ENCODE peak calls at places on chromosomes 5 and 9, in seven cellular contexts. Q, T, F, U, M, E and C are unnamed samples. For H3K9me3, the result is how much of the 10 kb centered on the place peaks cover.

GRCh38 chr5:6399978-6400910 is 21.9 kb upstream of the MED10 start:
- DNase-seq in Q (no peak), T (no peak), F (no peak), U (no peak), M (no peak), E (no peak), C (no peak)

GRCh38 chr9:116706310-116707290 is 19.5 kb downstream of the TRIM32 start:
- DNase-seq in Q (no peak), T (no peak), F (no peak), U (no peak), M (no peak), E (no peak), C (no peak)

GRCh38 chr9:100277166-100277979 is 75.4 kb downstream of the TEX10 start:
- DNase-seq in Q (no peak), T (no peak), F (no peak), U (no peak), M (no peak), E (no peak), C (no peak)

GRCh38 chr5:106376522-106376921 is 1294.2 kb downstream of the EFNA5 start:
- DNase-seq in Q (no peak), T (no peak), F (no peak), U (no peak), M (no peak), E (no peak), C (no peak)

GRCh38 chr5:83003791-83004190 is 73.4 kb downstream of the TMEM167A start:
- DNase-seq in Q (no peak), T (no peak), F (no peak), U (no peak), M (no peak), E (no peak), C (no peak)

GRCh38 chr9:131398204-131398603 is 4.3 kb downstream of the PRRC2B start:
- DNase-seq in Q (no peak), T (no peak), F (peak), U (peak), M (no peak), E (no peak), C (peak)

GRCh38 chr5:989961-990530 is 18.6 kb upstream of the NKD2 start:
- DNase-seq in Q (peak), T (no peak), F (no peak), U (no peak), M (peak), E (peak), C (no peak)

GRCh38 chr9:3794005-3794404 is 268.2 kb upstream of the RFX3 start:
- DNase-seq in Q (no peak), T (no peak), F (no peak), U (no peak), M (no peak), E (peak), C (no peak)

GRCh38 chr5:133304707-133305216 is 252.9 kb downstream of the HSPA4 start:
- DNase-seq in Q (no peak), T (no peak), F (no peak), U (no peak), M (no peak), E (no peak), C (no peak)

GRCh38 chr5:80033513-80033912 is 1.6 kb upstream of the THBS4 start:
- DNase-seq in Q (no peak), T (no peak), F (no peak), U (peak), M (no peak), E (no peak), C (no peak)

GRCh38 chr5:58264276-58264675 is 195.6 kb downstream of the PLK2 start:
- DNase-seq in Q (no peak), T (no peak), F (no peak), U (no peak), M (no peak), E (no peak), C (no peak)

GRCh38 chr9:92480332-92480771 is 2.0 kb downstream of the ASPN start:
- DNase-seq in Q (no peak), T (no peak), F (no peak), U (no peak), M (no peak), E (peak), C (no peak)

GRCh38 chr5:127561254-127561653 is 43.8 kb downstream of the PRRC1 start:
- DNase-seq in Q (no peak), T (no peak), F (no peak), U (no peak), M (no peak), E (no peak), C (no peak)

GRCh38 chr9:120710110-120710981 is 3.9 kb downstream of the MEGF9 start:
- DNase-seq in Q (no peak), T (no peak), F (no peak), U (peak), M (no peak), E (no peak), C (no peak)

GRCh38 chr5:89537800-89538199 is 654.8 kb upstream of the MEF2C start:
- DNase-seq in Q (no peak), T (no peak), F (no peak), U (no peak), M (no peak), E (no peak), C (no peak)

GRCh38 chr5:16489322-16489791 is 23.8 kb upstream of the ZNF622 start:
- DNase-seq in Q (no peak), T (no peak), F (no peak), U (peak), M (no peak), E (peak), C (no peak)

GRCh38 chr5:163565931-163566608 is 60.7 kb downstream of the MAT2B start:
- DNase-seq in Q (no peak), T (no peak), F (no peak), U (peak), M (no peak), E (peak), C (peak)

GRCh38 chr5:113330533-113331200 is 104.1 kb downstream of the TSSK1B start:
- DNase-seq in Q (peak), T (no peak), F (no peak), U (peak), M (no peak), E (peak), C (no peak)

GRCh38 chr5:120942551-120942950 is 478.5 kb downstream of the PRR16 start:
- DNase-seq in Q (no peak), T (no peak), F (no peak), U (no peak), M (no peak), E (peak), C (no peak)

GRCh38 chr5:138464018-138464387 is 1.3 kb upstream of the EGR1 start:
- DNase-seq in Q (peak), T (peak), F (peak), U (peak), M (peak), E (peak), C (peak)

GRCh38 chr5:138574744-138575193 is 432 bp downstream of the HSPA9 start:
- DNase-seq in Q (peak), T (no peak), F (no peak), U (no peak), M (no peak), E (no peak), C (no peak)

GRCh38 chr5:177605078-177605477 is 5.1 kb downstream of the B4GALT7 start:
- DNase-seq in Q (no peak), T (no peak), F (no peak), U (no peak), M (no peak), E (no peak), C (no peak)

GRCh38 chr5:175202461-175203065 is 241.4 kb downstream of the DRD1 start:
- DNase-seq in Q (no peak), T (no peak), F (no peak), U (no peak), M (no peak), E (peak), C (no peak)

GRCh38 chr5:172356047-172356446 is 72.5 kb upstream of the UBTD2 start:
- DNase-seq in Q (no peak), T (no peak), F (no peak), U (no peak), M (no peak), E (no peak), C (no peak)

GRCh38 chr5:16931334-16932110 is 4.6 kb downstream of the MYO10 start:
- DNase-seq in Q (no peak), T (no peak), F (no peak), U (no peak), M (no peak), E (no peak), C (no peak)

GRCh38 chr5:17151686-17152085 is 65.7 kb upstream of the BASP1 start:
- DNase-seq in Q (no peak), T (no peak), F (no peak), U (no peak), M (no peak), E (no peak), C (no peak)

GRCh38 chr9:4986291-4986690 is 1.2 kb downstream of the JAK2 start:
- DNase-seq in Q (no peak), T (no peak), F (no peak), U (no peak), M (no peak), E (no peak), C (no peak)

GRCh38 chr5:30279237-30279636 is 914.2 kb upstream of the CDH6 start:
- DNase-seq in Q (no peak), T (no peak), F (no peak), U (no peak), M (no peak), E (no peak), C (no peak)

GRCh38 chr5:41686767-41687166 is 176.4 kb upstream of the PLCXD3 start:
- DNase-seq in Q (no peak), T (no peak), F (no peak), U (no peak), M (no peak), E (no peak), C (no peak)

GRCh38 chr9:111872886-111873285 is 23.7 kb upstream of the UGCG start:
- DNase-seq in Q (no peak), T (no peak), F (no peak), U (no peak), M (no peak), E (peak), C (no peak)

GRCh38 chr9:74783408-74783807 is 104.3 kb downstream of the TRPM6 start:
- DNase-seq in Q (no peak), T (no peak), F (no peak), U (no peak), M (no peak), E (no peak), C (no peak)

GRCh38 chr5:174736351-174736721 is 12.0 kb downstream of the MSX2 start:
- DNase-seq in Q (no peak), T (no peak), F (no peak), U (no peak), M (no peak), E (peak), C (no peak)

GRCh38 chr9:5549671-5550650 is 39.6 kb downstream of the PDCD1LG2 start:
- DNase-seq in Q (no peak), T (no peak), F (no peak), U (no peak), M (no peak), E (no peak), C (no peak)

GRCh38 chr9:93686127-93686879 is 109.9 kb downstream of the PHF2 start:
- DNase-seq in Q (no peak), T (no peak), F (no peak), U (no peak), M (peak), E (no peak), C (no peak)

GRCh38 chr5:151055336-151055735 is 25.5 kb downstream of the TNIP1 start:
- DNase-seq in Q (no peak), T (no peak), F (no peak), U (no peak), M (no peak), E (no peak), C (no peak)

GRCh38 chr5:121380066-121380465 is 471.6 kb upstream of the FTMT start:
- DNase-seq in Q (no peak), T (no peak), F (no peak), U (no peak), M (no peak), E (no peak), C (no peak)

GRCh38 chr9:114359801-114360200 is 28.0 kb downstream of the AKNA start:
- DNase-seq in Q (no peak), T (no peak), F (no peak), U (no peak), M (no peak), E (no peak), C (no peak)

GRCh38 chr9:34961574-34962480 is 3.7 kb downstream of the PHF24 start:
- DNase-seq in Q (no peak), T (no peak), F (no peak), U (no peak), M (no peak), E (peak), C (no peak)

GRCh38 chr5:126002222-126002897 is 420.8 kb upstream of the GRAMD2B start:
- DNase-seq in Q (no peak), T (no peak), F (no peak), U (no peak), M (peak), E (no peak), C (no peak)

GRCh38 chr5:17288570-17288969 is 71.1 kb downstream of the BASP1 start:
- DNase-seq in Q (no peak), T (no peak), F (no peak), U (no peak), M (no peak), E (no peak), C (no peak)

GRCh38 chr9:40925149-40925548 is 203.3 kb downstream of the FOXD4L6 start:
- DNase-seq in Q (no peak), T (no peak), F (no peak), U (no peak), M (no peak), E (no peak), C (no peak)
- H3K9me3 ChIP-seq in Q (half or more), T (half or more), F (half or more), U (half or more), M (half or more), E (under half), C (under half)

GRCh38 chr5:124732891-124733670 is 13.4 kb downstream of the ZNF608 start:
- DNase-seq in Q (no peak), T (no peak), F (no peak), U (no peak), M (no peak), E (no peak), C (no peak)

GRCh38 chr5:124734574-124735168 is 11.8 kb downstream of the ZNF608 start:
- DNase-seq in Q (no peak), T (no peak), F (no peak), U (no peak), M (no peak), E (no peak), C (no peak)

GRCh38 chr5:124736111-124736813 is 10.2 kb downstream of the ZNF608 start:
- DNase-seq in Q (no peak), T (no peak), F (no peak), U (no peak), M (no peak), E (no peak), C (no peak)

GRCh38 chr5:124736814-124737186 is 9.6 kb downstream of the ZNF608 start:
- DNase-seq in Q (no peak), T (no peak), F (no peak), U (no peak), M (no peak), E (no peak), C (no peak)

GRCh38 chr5:124735169-124735858 is 11.1 kb downstream of the ZNF608 start:
- DNase-seq in Q (no peak), T (no peak), F (no peak), U (no peak), M (no peak), E (peak), C (no peak)
- H3K9me3 ChIP-seq in Q (under half), T (under half), F (under half), U (under half), M (under half), E (under half), C (under half)

GRCh38 chr9:84708400-84708799 is 38.9 kb downstream of the NTRK2 start:
- DNase-seq in Q (no peak), T (no peak), F (no peak), U (no peak), M (no peak), E (no peak), C (no peak)
- H3K9me3 ChIP-seq in Q (under half), T (under half), F (under half), U (under half), M (under half), E (under half), C (under half)

GRCh38 chr9:127444283-127444920 is 6.8 kb downstream of the RPL12 start:
- DNase-seq in Q (no peak), T (no peak), F (no peak), U (no peak), M (no peak), E (no peak), C (no peak)

GRCh38 chr9:127446720-127447415 is 4.3 kb downstream of the RPL12 start:
- DNase-seq in Q (no peak), T (no peak), F (no peak), U (no peak), M (no peak), E (no peak), C (no peak)

GRCh38 chr9:127445851-127446719 is 5.1 kb downstream of the RPL12 start:
- DNase-seq in Q (no peak), T (no peak), F (no peak), U (no peak), M (no peak), E (no peak), C (no peak)

GRCh38 chr9:127447416-127448111 is 3.6 kb downstream of the RPL12 start:
- DNase-seq in Q (no peak), T (no peak), F (no peak), U (no peak), M (no peak), E (no peak), C (no peak)

DNA sequence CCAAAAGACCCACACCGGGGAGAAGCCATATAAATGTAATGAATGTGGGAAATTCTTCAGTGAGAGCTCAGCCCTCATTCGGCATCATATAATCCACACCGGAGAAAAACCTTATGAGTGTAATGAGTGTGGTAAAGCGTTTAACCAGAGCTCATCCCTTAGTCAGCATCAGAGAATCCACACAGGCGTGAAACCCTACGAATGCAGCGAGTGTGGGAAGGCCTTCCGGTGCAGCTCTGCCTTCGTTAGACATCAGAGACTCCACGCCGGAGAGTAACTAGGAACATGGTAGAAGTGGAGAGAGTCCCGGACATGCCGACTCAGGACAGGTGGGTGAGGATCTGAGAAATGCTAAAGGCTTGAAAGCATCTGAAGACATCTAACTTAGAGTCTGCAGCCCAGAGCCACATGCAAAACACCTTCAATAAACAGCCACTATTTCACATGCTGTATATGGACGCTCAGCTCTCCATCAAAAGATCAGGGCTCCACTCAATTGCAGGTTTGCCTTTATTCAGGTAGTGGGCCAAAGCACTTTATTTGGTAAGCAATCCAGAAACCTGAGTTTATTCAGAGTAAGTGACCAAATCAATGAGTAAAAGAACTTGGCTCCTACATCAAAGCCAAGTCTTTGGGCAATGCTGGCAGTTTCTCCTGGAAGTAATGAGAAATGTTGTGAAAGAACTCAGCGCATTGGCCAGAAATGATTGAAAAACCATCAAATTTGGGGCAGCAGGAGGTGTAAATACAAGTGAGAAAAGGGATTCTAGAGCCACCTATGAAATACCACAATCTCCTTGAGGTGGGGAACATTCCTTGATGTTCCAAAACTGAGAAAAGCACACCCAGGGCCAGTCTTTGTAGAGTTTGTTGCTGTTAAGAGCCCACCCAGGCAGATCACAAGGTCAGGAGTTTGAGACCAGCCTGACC is 6.0 kb downstream of the RPL12 start:
- DNase-seq in Q (no peak), T (no peak), F (no peak), U (no peak), M (no peak), E (no peak), C (no peak)
- H3K9me3 ChIP-seq in Q (under half), T (under half), F (under half), U (under half), M (under half), E (under half), C (under half)

DNA sequence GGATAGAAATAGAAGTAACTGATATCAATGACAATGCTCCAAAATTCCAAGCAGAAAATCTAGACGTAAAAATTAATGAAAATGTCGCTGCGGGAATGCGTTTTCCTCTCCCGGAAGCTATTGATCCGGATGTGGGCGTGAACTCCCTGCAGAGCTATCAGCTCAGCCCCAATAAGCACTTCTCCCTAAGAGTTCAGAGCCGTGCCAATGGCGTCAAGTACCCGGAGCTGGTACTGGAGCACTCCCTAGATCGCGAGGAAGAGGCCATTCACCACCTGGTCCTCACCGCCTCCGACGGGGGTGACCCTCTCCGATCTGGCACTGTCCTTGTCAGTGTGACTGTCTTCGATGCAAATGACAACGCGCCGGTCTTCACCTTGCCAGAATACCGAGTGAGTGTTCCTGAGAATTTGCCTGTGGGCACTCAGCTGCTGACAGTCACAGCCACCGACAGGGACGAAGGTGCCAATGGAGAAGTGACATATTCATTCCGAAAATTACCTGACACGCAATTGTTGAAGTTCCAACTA is 818 bp downstream of the PCDHGA10 start:
- DNase-seq in Q (peak), T (no peak), F (no peak), U (no peak), M (no peak), E (no peak), C (no peak)
- H3K9me3 ChIP-seq in Q (half or more), T (under half), F (under half), U (under half), M (half or more), E (under half), C (under half)

GRCh38 chr9:61673664-61674381 is 484.0 kb downstream of the SPATA31A7 start:
- DNase-seq in Q (no peak), T (no peak), F (no peak), U (no peak), M (peak), E (no peak), C (no peak)
- H3K9me3 ChIP-seq in Q (under half), T (under half), F (under half), U (under half), M (under half), E (under half), C (under half)

GRCh38 chr5:42749020-42749419 is 7.6 kb upstream of the CCDC152 start:
- DNase-seq in Q (no peak), T (no peak), F (no peak), U (peak), M (no peak), E (no peak), C (no peak)
- H3K9me3 ChIP-seq in Q (under half), T (under half), F (under half), U (under half), M (under half), E (under half), C (under half)